ENCODE peak calls at places on chromosomes 7 and 10, in four cellular contexts. V is aorta; R is stimulated activated CD4-positive, alpha-beta T cell treated with anti-CD3 and anti-CD28 coated beads, Interleukin-1b, Interleukin-23, amount 100 ng/mL, for 24 hours; P is HL-60. H is an unnamed sample.
A peak's percentile ranks its signal among the peaks of the same experiment; 100 is the strongest.

GRCh38 chr10:110115784-110116520 is 91.5 kb upstream of the MXI1 start:
- DNase-seq in P (no peak), V (no peak), R (no peak), H (no peak)

GRCh38 chr7:85025312-85025756 is 161.5 kb downstream of the SEMA3D start:
- DNase-seq in V (no peak), R (no peak), P (no peak), H (peak; percentile 56)

GRCh38 chr7:132709971-132710567 is 133.8 kb upstream of the PLXNA4 start:
- DNase-seq in V (no peak), R (peak; percentile 1), P (no peak), H (no peak)

GRCh38 chr10:14580933-14581332 is 193.8 kb downstream of the FAM107B start:
- DNase-seq in V (no peak), P (no peak), R (no peak), H (no peak)

GRCh38 chr7:158495780-158496179 is 91.8 kb downstream of the PTPRN2 start:
- DNase-seq in V (no peak), P (peak; percentile 20), R (no peak), H (no peak)

GRCh38 chr10:98519936-98520335 is 73.2 kb upstream of the HPS1 start:
- DNase-seq in P (no peak), V (no peak), R (no peak), H (no peak)

GRCh38 chr10:17206210-17206709 is 4.8 kb upstream of the TRDMT1 start:
- DNase-seq in R (no peak), P (peak; percentile 23), V (no peak), H (no peak)

GRCh38 chr7:100662377-100662776 is 6.1 kb upstream of the ACTL6B start:
- DNase-seq in P (no peak), V (no peak), R (no peak), H (no peak)

GRCh38 chr10:1665681-1666080 is 71.6 kb downstream of the ADARB2 start:
- DNase-seq in V (no peak), R (no peak), P (no peak), H (no peak)

GRCh38 chr7:149773446-149774236 is at the start of gene ZNF467:
- DNase-seq in P (peak; percentile 41), V (peak; percentile 88), R (no peak), H (peak; percentile 47)

GRCh38 chr7:119197872-119198527 is 973.5 kb downstream of the ANKRD7 start:
- DNase-seq in P (peak; percentile 45), R (no peak), V (no peak), H (no peak)

GRCh38 chr10:89278034-89278535 is 23.8 kb upstream of the IFIT2 start:
- DNase-seq in P (no peak), V (no peak), R (no peak), H (peak; percentile 87)

GRCh38 chr7:98210513-98211220 is 572 bp upstream of the BHLHA15 start:
- DNase-seq in P (no peak), R (no peak), V (peak; percentile 75), H (no peak)

GRCh38 chr10:77983384-77984341 is 45.7 kb downstream of the POLR3A start:
- DNase-seq in R (no peak), V (no peak), P (no peak), H (no peak)

GRCh38 chr7:156629873-156630272 is 10.7 kb upstream of the RNF32 start:
- DNase-seq in R (no peak), V (no peak), P (no peak), H (no peak)

GRCh38 chr10:133274751-133275682 is 1.7 kb downstream of the ADAM8 start:
- DNase-seq in V (no peak), P (peak; percentile 89), R (peak; percentile 55), H (no peak)

GRCh38 chr10:110491346-110491745 is 6.4 kb upstream of the DUSP5 start:
- DNase-seq in P (no peak), V (no peak), R (no peak), H (no peak)

GRCh38 chr7:151330181-151330580 is 11.4 kb upstream of the NUB1 start:
- DNase-seq in V (no peak), R (no peak), P (no peak), H (no peak)

GRCh38 chr10:103021150-103021896 is 103.2 kb downstream of the CNNM2 start:
- DNase-seq in P (no peak), V (no peak), R (no peak), H (no peak)

GRCh38 chr7:75596727-75597614 is 104.9 kb downstream of the SPDYE5 start:
- DNase-seq in P (no peak), R (no peak), V (no peak), H (no peak)

GRCh38 chr10:17580853-17581252 is 36.3 kb downstream of the HACD1 start:
- DNase-seq in V (no peak), R (no peak), P (no peak), H (no peak)

GRCh38 chr7:96219382-96220130 is 102.3 kb downstream of the SLC25A13 start:
- DNase-seq in P (no peak), R (no peak), V (no peak), H (no peak)

GRCh38 chr7:15424468-15424867 is 137.3 kb downstream of the AGMO start:
- DNase-seq in R (no peak), P (no peak), V (no peak), H (no peak)

GRCh38 chr7:95772298-95772770 is at the start of gene DYNC1I1:
- DNase-seq in R (no peak), P (peak; percentile 42), V (peak; percentile 91), H (peak; percentile 58)

GRCh38 chr7:721619-722248 is 4.8 kb upstream of the DNAAF5 start:
- DNase-seq in V (no peak), R (no peak), P (peak; percentile 55), H (no peak)

GRCh38 chr7:4866528-4867496 is 5.0 kb upstream of the PAPOLB start:
- DNase-seq in V (peak; percentile 20), R (no peak), P (no peak), H (no peak)

GRCh38 chr7:21507627-21508343 is 35.1 kb upstream of the DNAH11 start:
- DNase-seq in R (no peak), P (peak; percentile 47), V (no peak), H (no peak)

GRCh38 chr7:30141405-30142045 is 6.7 kb downstream of the MTURN start:
- DNase-seq in V (no peak), R (no peak), P (no peak), H (no peak)

GRCh38 chr7:102469972-102470825 is 5.4 kb downstream of the LRWD1 start:
- DNase-seq in R (no peak), V (peak; percentile 68), P (no peak), H (peak; percentile 57)

GRCh38 chr10:109588259-109588658 is 335.1 kb downstream of the XPNPEP1 start:
- DNase-seq in P (no peak), V (no peak), R (no peak), H (no peak)

GRCh38 chr10:80945267-80945880 is 407.7 kb downstream of the SH2D4B start:
- DNase-seq in R (no peak), P (peak; percentile 21), V (no peak), H (no peak)

GRCh38 chr10:58436071-58436470 is 50.9 kb downstream of the TFAM start:
- DNase-seq in P (peak; percentile 9), V (no peak), R (no peak), H (peak; percentile 87)

GRCh38 chr7:23938937-23939552 is 229.0 kb downstream of the STK31 start:
- DNase-seq in R (no peak), P (peak; percentile 24), V (no peak), H (no peak)